ENCODE peak calls at places on chromosomes 5 and 9, in ten cellular contexts. One of them, this sample, is unnamed.
A peak's percentile ranks its signal among the peaks of the same experiment; 100 is the strongest.

GRCh38 chr9:109497193-109498165 is 628 bp downstream of the PTPN3 start:
- DNase-seq in PC-3: peak; percentile 55
- DNase-seq in IMR-90: no peak
- DNase-seq in testis: peak; percentile 25
- DNase-seq in uterus: no peak
- DNase-seq in brain microvascular endothelial cell: no peak
- DNase-seq in left lung: no peak
- DNase-seq in astrocyte: peak; percentile 7
- DNase-seq in HL-60: no peak
- DNase-seq in lower lobe of right lung: no peak
- DNase-seq in this sample: peak; percentile 52

GRCh38 chr5:72501475-72501874 is 5.7 kb downstream of the ZNF366 start:
- DNase-seq in testis: no peak
- DNase-seq in HL-60: no peak
- DNase-seq in lower lobe of right lung: no peak
- DNase-seq in astrocyte: peak; percentile 41
- DNase-seq in left lung: no peak
- DNase-seq in uterus: no peak
- DNase-seq in PC-3: no peak
- DNase-seq in brain microvascular endothelial cell: no peak
- DNase-seq in IMR-90: peak; percentile 34
- DNase-seq in this sample: no peak

GRCh38 chr5:32710335-32710858 is 724 bp upstream of the NPR3 start:
- DNase-seq in HL-60: no peak
- DNase-seq in astrocyte: no peak
- DNase-seq in uterus: peak; percentile 16
- DNase-seq in PC-3: peak; percentile 21
- DNase-seq in left lung: peak; percentile 75
- DNase-seq in testis: peak; percentile 28
- DNase-seq in lower lobe of right lung: no peak
- DNase-seq in IMR-90: no peak
- DNase-seq in brain microvascular endothelial cell: no peak
- DNase-seq in this sample: peak; percentile 9

GRCh38 chr9:97313243-97313642 is 5.8 kb downstream of the CCDC180 start:
- DNase-seq in astrocyte: no peak
- DNase-seq in lower lobe of right lung: no peak
- DNase-seq in brain microvascular endothelial cell: no peak
- DNase-seq in left lung: no peak
- DNase-seq in IMR-90: no peak
- DNase-seq in PC-3: no peak
- DNase-seq in testis: no peak
- DNase-seq in uterus: no peak
- DNase-seq in HL-60: no peak
- DNase-seq in this sample: no peak

GRCh38 chr9:131117762-131118145 is 7.6 kb upstream of the NUP214 start:
- DNase-seq in HL-60: no peak
- DNase-seq in left lung: no peak
- DNase-seq in testis: no peak
- DNase-seq in uterus: no peak
- DNase-seq in IMR-90: no peak
- DNase-seq in lower lobe of right lung: no peak
- DNase-seq in PC-3: no peak
- DNase-seq in brain microvascular endothelial cell: no peak
- DNase-seq in astrocyte: no peak
- DNase-seq in this sample: no peak

GRCh38 chr9:134501266-134502181 is 140.1 kb upstream of the COL5A1 start:
- DNase-seq in testis: peak; percentile 20
- DNase-seq in uterus: no peak
- DNase-seq in HL-60: no peak
- DNase-seq in lower lobe of right lung: no peak
- DNase-seq in brain microvascular endothelial cell: no peak
- DNase-seq in PC-3: no peak
- DNase-seq in left lung: peak; percentile 60
- DNase-seq in astrocyte: peak; percentile 23
- DNase-seq in IMR-90: no peak
- DNase-seq in this sample: no peak

GRCh38 chr5:152995214-152995725 is 495.2 kb upstream of the GRIA1 start:
- DNase-seq in testis: no peak
- DNase-seq in IMR-90: no peak
- DNase-seq in HL-60: no peak
- DNase-seq in left lung: no peak
- DNase-seq in brain microvascular endothelial cell: no peak
- DNase-seq in PC-3: no peak
- DNase-seq in astrocyte: no peak
- DNase-seq in lower lobe of right lung: no peak
- DNase-seq in uterus: no peak
- DNase-seq in this sample: no peak

GRCh38 chr9:94782367-94783120 is 56.0 kb downstream of the AOPEP start:
- DNase-seq in astrocyte: peak; percentile 95
- DNase-seq in lower lobe of right lung: no peak
- DNase-seq in PC-3: no peak
- DNase-seq in testis: no peak
- DNase-seq in HL-60: no peak
- DNase-seq in brain microvascular endothelial cell: no peak
- DNase-seq in uterus: no peak
- DNase-seq in left lung: no peak
- DNase-seq in IMR-90: peak; percentile 83
- DNase-seq in this sample: no peak

GRCh38 chr5:50655067-50655809 is 11.2 kb upstream of the PARP8 start:
- DNase-seq in left lung: no peak
- DNase-seq in IMR-90: no peak
- DNase-seq in astrocyte: no peak
- DNase-seq in lower lobe of right lung: no peak
- DNase-seq in testis: no peak
- DNase-seq in uterus: no peak
- DNase-seq in HL-60: no peak
- DNase-seq in PC-3: no peak
- DNase-seq in brain microvascular endothelial cell: no peak
- DNase-seq in this sample: no peak

GRCh38 chr9:111843971-111844370 is 49.2 kb upstream of the SHOC1 start:
- DNase-seq in brain microvascular endothelial cell: no peak
- DNase-seq in PC-3: peak; percentile 79
- DNase-seq in HL-60: no peak
- DNase-seq in lower lobe of right lung: no peak
- DNase-seq in left lung: no peak
- DNase-seq in IMR-90: no peak
- DNase-seq in testis: no peak
- DNase-seq in uterus: no peak
- DNase-seq in astrocyte: no peak
- DNase-seq in this sample: no peak

GRCh38 chr9:91047529-91047928 is 245.9 kb downstream of the SYK start:
- DNase-seq in lower lobe of right lung: no peak
- DNase-seq in IMR-90: no peak
- DNase-seq in PC-3: no peak
- DNase-seq in uterus: no peak
- DNase-seq in HL-60: no peak
- DNase-seq in left lung: no peak
- DNase-seq in brain microvascular endothelial cell: no peak
- DNase-seq in testis: no peak
- DNase-seq in astrocyte: peak; percentile 9
- DNase-seq in this sample: peak; percentile 29

GRCh38 chr9:21653091-21653490 is 149.3 kb upstream of the MTAP start:
- DNase-seq in left lung: no peak
- DNase-seq in IMR-90: peak; percentile 71
- DNase-seq in testis: no peak
- DNase-seq in astrocyte: peak; percentile 89
- DNase-seq in lower lobe of right lung: no peak
- DNase-seq in HL-60: no peak
- DNase-seq in uterus: no peak
- DNase-seq in PC-3: no peak
- DNase-seq in brain microvascular endothelial cell: no peak
- DNase-seq in this sample: no peak

GRCh38 chr9:133166392-133166791 is 2.7 kb upstream of the GBGT1 start:
- DNase-seq in PC-3: no peak
- DNase-seq in left lung: peak; percentile 76
- DNase-seq in astrocyte: no peak
- DNase-seq in lower lobe of right lung: peak; percentile 43
- DNase-seq in uterus: no peak
- DNase-seq in HL-60: no peak
- DNase-seq in IMR-90: no peak
- DNase-seq in testis: no peak
- DNase-seq in brain microvascular endothelial cell: no peak
- DNase-seq in this sample: no peak

GRCh38 chr5:19497229-19497815 is 490.7 kb downstream of the CDH18 start:
- DNase-seq in uterus: no peak
- DNase-seq in IMR-90: no peak
- DNase-seq in astrocyte: no peak
- DNase-seq in brain microvascular endothelial cell: no peak
- DNase-seq in left lung: no peak
- DNase-seq in PC-3: no peak
- DNase-seq in HL-60: no peak
- DNase-seq in lower lobe of right lung: no peak
- DNase-seq in testis: no peak
- DNase-seq in this sample: no peak

GRCh38 chr9:4038182-4038723 is 261.6 kb downstream of the GLIS3 start:
- DNase-seq in testis: no peak
- DNase-seq in astrocyte: peak; percentile 91
- DNase-seq in uterus: no peak
- DNase-seq in lower lobe of right lung: no peak
- DNase-seq in left lung: no peak
- DNase-seq in IMR-90: peak; percentile 53
- DNase-seq in PC-3: peak; percentile 75
- DNase-seq in HL-60: no peak
- DNase-seq in brain microvascular endothelial cell: peak; percentile 1
- DNase-seq in this sample: no peak

GRCh38 chr9:119501374-119501773 is 132.1 kb upstream of the BRINP1 start:
- DNase-seq in HL-60: no peak
- DNase-seq in PC-3: no peak
- DNase-seq in testis: no peak
- DNase-seq in lower lobe of right lung: no peak
- DNase-seq in brain microvascular endothelial cell: no peak
- DNase-seq in uterus: no peak
- DNase-seq in left lung: no peak
- DNase-seq in astrocyte: no peak
- DNase-seq in IMR-90: no peak
- DNase-seq in this sample: no peak
- H3K27ac ChIP-seq in HL-60: no peak overlapping the region
- H3K27ac ChIP-seq in PC-3: no peak overlapping the region
- H3K27ac ChIP-seq in testis: no peak overlapping the region
- H3K27ac ChIP-seq in lower lobe of right lung: no peak overlapping the region
- H3K27ac ChIP-seq in brain microvascular endothelial cell: no peak overlapping the region
- H3K27ac ChIP-seq in uterus: no peak overlapping the region
- H3K27ac ChIP-seq in left lung: no peak overlapping the region
- H3K27ac ChIP-seq in astrocyte: no peak overlapping the region
- H3K27ac ChIP-seq in IMR-90: no peak overlapping the region
- H3K27ac ChIP-seq in this sample: no peak overlapping the region

DNA sequence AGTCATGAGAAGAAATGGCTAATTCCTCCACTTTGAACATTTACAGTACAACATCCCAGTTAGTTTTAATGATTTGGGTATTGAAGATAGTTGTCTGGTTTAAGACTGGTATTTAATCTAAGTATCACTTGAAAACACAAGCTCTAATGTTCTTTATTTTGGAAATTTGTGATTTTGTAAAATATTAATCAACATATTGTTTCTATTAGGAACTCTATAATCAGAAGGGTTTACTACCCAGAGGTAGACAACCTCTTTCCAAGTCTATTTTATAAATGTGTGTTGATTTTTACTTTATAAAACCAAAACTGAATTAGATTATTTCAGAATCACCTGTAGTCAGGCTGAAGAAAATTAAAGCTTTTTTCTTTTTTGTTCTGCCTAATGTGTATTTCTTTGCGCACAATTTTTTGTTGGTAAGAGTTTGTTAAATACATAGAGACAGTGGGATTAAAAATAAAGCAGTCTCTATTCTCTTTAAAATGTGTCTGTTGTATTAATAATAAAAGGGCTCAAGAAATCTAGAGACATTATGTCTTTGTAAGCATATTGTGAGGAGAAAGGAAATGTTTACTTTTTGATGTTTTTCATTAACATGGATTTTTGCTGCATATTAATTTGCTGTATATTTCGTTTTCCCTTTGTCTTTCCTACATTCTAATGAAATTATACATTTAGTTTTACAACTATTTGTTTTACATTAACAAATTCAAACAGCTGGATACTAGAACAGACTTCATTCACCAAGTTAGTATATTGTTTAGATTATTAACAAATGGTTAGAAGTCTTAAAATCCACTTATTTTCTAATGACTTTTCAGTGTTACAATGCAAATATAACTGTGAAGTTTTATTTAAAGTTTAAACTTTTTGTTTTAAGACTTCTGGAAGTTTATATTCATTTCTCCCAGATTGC is 3.8 kb upstream of the PURA start:
- DNase-seq in testis: no peak
- DNase-seq in PC-3: no peak
- DNase-seq in uterus: no peak
- DNase-seq in brain microvascular endothelial cell: no peak
- DNase-seq in HL-60: no peak
- DNase-seq in lower lobe of right lung: no peak
- DNase-seq in IMR-90: no peak
- DNase-seq in astrocyte: no peak
- DNase-seq in left lung: no peak
- DNase-seq in this sample: no peak
- H3K4me3 ChIP-seq in testis: no peak overlapping the region
- H3K4me3 ChIP-seq in PC-3: peak overlapping the region; percentile 95
- H3K4me3 ChIP-seq in uterus: no peak overlapping the region
- H3K4me3 ChIP-seq in brain microvascular endothelial cell: no peak overlapping the region
- H3K4me3 ChIP-seq in HL-60: no peak overlapping the region
- H3K4me3 ChIP-seq in lower lobe of right lung: peak overlapping the region; percentile 71
- H3K4me3 ChIP-seq in IMR-90: no peak overlapping the region
- H3K4me3 ChIP-seq in astrocyte: no peak overlapping the region
- H3K4me3 ChIP-seq in left lung: peak overlapping the region; percentile 66
- H3K4me3 ChIP-seq in this sample: no peak overlapping the region

DNA sequence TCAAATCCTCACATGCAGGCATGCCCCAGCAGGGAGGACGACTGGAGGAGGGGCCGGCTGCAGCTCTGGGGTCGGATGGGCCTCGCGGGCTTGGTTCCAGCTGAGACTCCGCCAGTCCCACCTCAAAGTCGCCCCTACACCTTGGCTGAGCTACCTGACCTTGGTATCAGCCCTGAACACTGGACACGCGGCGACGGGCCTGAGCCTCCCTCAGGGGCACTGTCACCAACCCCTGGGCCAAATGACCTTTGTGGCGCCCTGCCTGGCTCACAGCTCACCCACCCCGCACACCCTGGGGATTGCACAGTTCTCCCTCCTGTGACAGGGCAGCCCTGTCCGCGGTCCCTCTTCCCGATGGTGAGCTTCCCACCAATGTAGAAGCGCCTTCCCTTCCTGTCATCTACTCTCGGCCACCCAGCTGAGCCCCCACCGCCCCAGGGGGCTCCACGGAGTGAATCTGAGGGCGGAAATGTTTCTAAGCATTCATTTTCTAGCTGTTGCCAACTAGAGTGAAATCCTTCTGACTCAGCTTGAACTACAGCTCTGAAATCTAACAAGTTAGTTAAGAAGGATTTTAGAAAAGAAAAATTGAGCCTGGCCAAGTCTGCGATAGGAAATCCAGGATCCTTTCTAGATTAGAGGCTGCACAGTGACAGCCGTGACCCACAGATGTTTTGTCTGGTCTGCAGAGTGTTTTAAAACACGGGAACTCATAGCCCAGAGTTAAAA is 138.9 kb upstream of the PHYKPL start:
- DNase-seq in uterus: no peak
- DNase-seq in HL-60: no peak
- DNase-seq in left lung: peak; percentile 61
- DNase-seq in astrocyte: no peak
- DNase-seq in PC-3: no peak
- DNase-seq in testis: no peak
- DNase-seq in brain microvascular endothelial cell: no peak
- DNase-seq in lower lobe of right lung: no peak
- DNase-seq in IMR-90: no peak
- DNase-seq in this sample: no peak
- H3K27ac ChIP-seq in uterus: peak overlapping the region; percentile 24
- H3K27ac ChIP-seq in HL-60: no peak overlapping the region
- H3K27ac ChIP-seq in left lung: peak overlapping the region; percentile 19
- H3K27ac ChIP-seq in astrocyte: no peak overlapping the region
- H3K27ac ChIP-seq in PC-3: no peak overlapping the region
- H3K27ac ChIP-seq in testis: no peak overlapping the region
- H3K27ac ChIP-seq in brain microvascular endothelial cell: no peak overlapping the region
- H3K27ac ChIP-seq in lower lobe of right lung: peak overlapping the region; percentile 48
- H3K27ac ChIP-seq in IMR-90: no peak overlapping the region
- H3K27ac ChIP-seq in this sample: no peak overlapping the region

GRCh38 chr9:87064311-87064710 is 117.0 kb upstream of the GAS1 start:
- DNase-seq in testis: no peak
- DNase-seq in brain microvascular endothelial cell: no peak
- DNase-seq in IMR-90: no peak
- DNase-seq in PC-3: no peak
- DNase-seq in astrocyte: no peak
- DNase-seq in left lung: no peak
- DNase-seq in HL-60: no peak
- DNase-seq in lower lobe of right lung: no peak
- DNase-seq in uterus: no peak
- DNase-seq in this sample: no peak
- H3K4me3 ChIP-seq in testis: no peak overlapping the region
- H3K4me3 ChIP-seq in brain microvascular endothelial cell: no peak overlapping the region
- H3K4me3 ChIP-seq in IMR-90: no peak overlapping the region
- H3K4me3 ChIP-seq in PC-3: no peak overlapping the region
- H3K4me3 ChIP-seq in astrocyte: no peak overlapping the region
- H3K4me3 ChIP-seq in left lung: no peak overlapping the region
- H3K4me3 ChIP-seq in HL-60: no peak overlapping the region
- H3K4me3 ChIP-seq in lower lobe of right lung: no peak overlapping the region
- H3K4me3 ChIP-seq in uterus: no peak overlapping the region
- H3K4me3 ChIP-seq in this sample: no peak overlapping the region